ENCODE peak calls at places on chromosomes 4 and X, in four cellular contexts. D, Q, U and B are unnamed samples. For H3K27me3, the result is how much of the 10 kb centered on the place peaks cover.

GRCh38 chrX:40420899-40421729 is 159.7 kb upstream of the ATP6AP2 start:
- DNase-seq in U (no peak), Q (peak), D (peak), B (peak)

GRCh38 chr4:69848028-69848427 is 11.9 kb downstream of the SULT1E1 start:
- DNase-seq in D (no peak), U (no peak), Q (no peak), B (no peak)

GRCh38 chr4:53507671-53508286 is 83.5 kb downstream of the LNX1 start:
- DNase-seq in U (no peak), D (no peak), Q (peak), B (no peak)

GRCh38 chr4:101730291-101731117 is 60.0 kb upstream of the BANK1 start:
- DNase-seq in D (peak), Q (peak), U (peak), B (peak)

GRCh38 chr4:83561381-83561780 is 25.5 kb downstream of the GPAT3 start:
- DNase-seq in Q (peak), D (no peak), U (no peak), B (no peak)

GRCh38 chr4:184293552-184293951 is 75.9 kb upstream of the ENPP6 start:
- DNase-seq in D (no peak), Q (peak), U (peak), B (no peak)

GRCh38 chr4:54746228-54746627 is 88.5 kb downstream of the KIT start:
- DNase-seq in D (no peak), U (no peak), Q (no peak), B (no peak)

GRCh38 chr4:160202802-160203201 is 1099.9 kb downstream of the RAPGEF2 start:
- DNase-seq in Q (no peak), U (no peak), D (no peak), B (no peak)

GRCh38 chr4:36651253-36651652 is 369.8 kb downstream of the DTHD1 start:
- DNase-seq in U (no peak), Q (no peak), D (peak), B (no peak)

GRCh38 chrX:22690116-22690515 is 309.6 kb upstream of the DDX53 start:
- DNase-seq in U (no peak), D (no peak), Q (no peak), B (no peak)

GRCh38 chr4:53557601-53558000 is 33.7 kb downstream of the LNX1 start:
- DNase-seq in U (no peak), Q (no peak), D (no peak), B (no peak)

GRCh38 chrX:1528884-1529203 is 8.1 kb downstream of the P2RY8 start:
- DNase-seq in D (no peak), Q (no peak), U (peak), B (no peak)

GRCh38 chr4:127995776-127996175 is 30.6 kb downstream of the ABHD18 start:
- DNase-seq in Q (no peak), D (no peak), U (no peak), B (no peak)

GRCh38 chr4:182238355-182238931 is 4.8 kb upstream of the TENM3 start:
- DNase-seq in D (no peak), U (no peak), Q (no peak), B (no peak)

GRCh38 chrX:154809939-154810665 is 4.8 kb upstream of the MPP1 start:
- DNase-seq in D (no peak), U (no peak), Q (no peak), B (no peak)
- H3K4me3 ChIP-seq in D (no peak), U (no peak), Q (no peak), B (no peak)

GRCh38 chr4:73452953-73453700 is 17.1 kb downstream of the AFP start:
- DNase-seq in Q (peak), U (no peak), D (no peak), B (no peak)

GRCh38 chr4:73451404-73451803 is 15.4 kb downstream of the AFP start:
- DNase-seq in U (no peak), D (no peak), Q (no peak), B (no peak)

GRCh38 chr4:73451978-73452747 is 16.1 kb downstream of the AFP start:
- DNase-seq in U (no peak), D (no peak), Q (no peak), B (no peak)

GRCh38 chr4:73448448-73449203 is 12.6 kb downstream of the AFP start:
- DNase-seq in U (no peak), Q (no peak), D (no peak), B (no peak)

DNA sequence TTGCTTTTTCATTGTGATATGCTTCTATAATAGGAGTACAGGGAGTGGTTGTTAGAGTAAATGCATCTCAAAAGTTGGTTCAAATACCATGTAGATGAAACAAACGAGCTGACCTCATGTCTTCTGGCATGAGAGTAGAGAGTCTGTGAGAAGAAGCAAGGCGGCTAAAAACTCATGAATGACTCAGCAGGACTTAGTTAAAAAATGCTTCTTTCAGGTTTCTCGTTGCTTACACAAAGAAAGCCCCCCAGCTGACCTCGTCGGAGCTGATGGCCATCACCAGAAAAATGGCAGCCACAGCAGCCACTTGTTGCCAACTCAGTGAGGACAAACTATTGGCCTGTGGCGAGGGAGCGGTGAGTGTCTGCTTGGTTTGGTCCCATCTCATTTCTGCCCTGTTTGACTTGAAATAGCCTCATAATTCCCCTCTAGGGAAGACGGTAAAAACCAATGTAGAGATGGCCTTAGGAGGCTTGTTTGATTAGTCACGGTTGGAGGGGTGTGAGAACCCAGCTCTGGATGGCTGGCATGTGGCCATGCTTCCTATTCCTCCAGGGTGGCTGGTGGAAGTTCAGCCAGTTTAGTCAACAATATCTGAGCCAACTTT is 14.5 kb downstream of the AFP start:
- DNase-seq in Q (no peak), D (no peak), U (peak), B (no peak)
- H3K27me3 ChIP-seq in Q (under half), D (under half), U (under half), B (under half)

DNA sequence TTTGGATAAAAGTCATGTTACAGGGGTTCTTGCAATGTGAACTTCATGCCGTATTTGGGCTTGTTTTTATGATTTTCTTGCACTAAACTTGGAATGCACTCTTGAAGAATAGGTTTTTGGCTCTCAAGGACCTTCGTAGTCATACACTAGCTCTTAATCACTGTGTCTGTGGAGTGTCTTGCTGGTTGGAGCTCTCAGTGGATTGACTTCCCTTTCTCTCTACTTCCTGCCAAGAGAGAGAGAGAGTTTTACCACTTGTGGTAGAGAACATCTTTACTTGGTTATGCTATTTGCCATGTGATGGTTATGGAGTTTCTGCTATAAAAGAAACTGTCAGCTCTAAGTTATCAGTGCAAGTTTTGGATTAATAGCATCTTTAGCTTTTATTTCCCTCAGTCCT is 112.4 kb downstream of the BMPR1B start:
- DNase-seq in U (no peak), D (no peak), Q (no peak), B (no peak)
- TF ChIP-seq SUZ12 in U (no peak), D (no peak), Q (no peak), B (no peak)

GRCh38 chrX:103148075-103148474 is 55.1 kb upstream of the NXF3 start:
- DNase-seq in U (no peak), Q (no peak), D (no peak), B (no peak)

GRCh38 chrX:103153661-103154060 is 60.7 kb upstream of the NXF3 start:
- DNase-seq in Q (no peak), D (no peak), U (no peak), B (no peak)

GRCh38 chrX:103149652-103150051 is 56.7 kb upstream of the NXF3 start:
- DNase-seq in U (no peak), D (no peak), Q (no peak), B (no peak)

GRCh38 chrX:103155201-103155600 is 59.7 kb upstream of the BEX4 start:
- DNase-seq in Q (no peak), D (no peak), U (no peak), B (no peak)

DNA sequence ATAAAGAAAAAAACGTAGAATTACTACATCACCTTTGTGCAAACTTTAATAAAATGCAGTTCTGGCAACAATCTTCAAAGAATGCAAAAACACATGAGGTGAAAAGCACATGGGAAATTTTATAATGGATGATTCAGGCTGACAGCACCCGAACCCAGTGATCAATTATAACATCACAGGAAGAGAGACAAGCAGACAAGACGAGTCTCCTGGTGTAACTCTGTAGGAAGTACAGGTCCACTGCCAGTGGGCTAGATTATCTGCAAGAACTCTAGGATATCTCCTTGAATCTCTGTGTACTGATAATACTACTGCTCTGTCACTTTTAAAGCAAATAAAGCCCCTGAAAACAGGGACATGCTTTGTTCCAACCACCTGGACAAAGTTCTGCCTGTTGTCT is 58.9 kb upstream of the NXF3 start:
- DNase-seq in D (no peak), U (no peak), Q (no peak), B (no peak)
- H3K4me3 ChIP-seq in D (no peak), U (no peak), Q (no peak), B (no peak)

GRCh38 chrX:136835761-136836160 is 44.8 kb downstream of the RBMX start:
- DNase-seq in U (no peak), Q (no peak), D (no peak), B (no peak)
- H3K27me3 ChIP-seq in U (under half), Q (under half), D (under half), B (under half)

GRCh38 chr4:37735578-37735977 is 49.4 kb upstream of the RELL1 start:
- DNase-seq in D (no peak), U (no peak), Q (no peak), B (no peak)
- TF ChIP-seq SUZ12 in D (no peak), U (no peak), Q (no peak), B (no peak)

DNA sequence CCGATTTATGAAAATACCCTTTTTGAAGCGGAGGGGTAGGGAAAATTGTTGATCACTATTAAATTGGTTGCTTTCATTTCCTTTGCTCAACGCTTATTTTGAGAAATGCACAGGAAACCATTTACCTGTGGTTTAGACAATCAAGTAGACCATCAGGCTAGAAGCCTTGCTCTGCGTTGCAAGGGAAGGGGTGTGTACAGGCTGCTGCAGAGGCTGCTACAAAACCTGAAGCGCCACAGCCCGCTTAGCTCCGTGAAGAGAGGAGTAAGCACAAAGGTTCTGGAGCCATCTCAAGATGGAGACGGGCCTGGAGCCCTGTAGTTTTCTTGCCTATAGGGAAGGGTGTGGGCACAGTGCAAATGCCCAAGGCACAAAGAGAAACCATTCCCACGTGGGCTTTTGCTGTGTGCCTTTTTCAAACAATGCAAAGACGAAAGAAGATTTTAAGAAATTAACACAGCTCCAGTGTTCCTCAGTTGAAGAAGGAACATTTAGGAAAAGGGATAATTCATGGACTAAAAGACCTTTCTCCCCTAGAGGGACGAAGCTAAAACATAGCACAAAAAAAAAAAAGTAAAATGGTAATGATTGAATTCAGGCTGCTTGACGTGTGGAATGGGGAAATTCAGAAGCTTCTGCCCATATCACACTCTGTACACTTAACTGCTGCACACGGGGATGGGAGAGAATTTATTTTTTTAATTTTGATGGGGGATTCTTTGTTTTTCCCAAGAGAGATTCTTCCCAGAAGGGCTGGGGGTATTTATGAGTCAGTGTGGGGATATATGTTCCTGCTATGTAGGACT is 3.5 kb downstream of the TMSB4X start:
- DNase-seq in Q (no peak), D (no peak), U (no peak), B (no peak)
- H3K4me3 ChIP-seq in Q (no peak), D (peak), U (peak), B (no peak)

DNA sequence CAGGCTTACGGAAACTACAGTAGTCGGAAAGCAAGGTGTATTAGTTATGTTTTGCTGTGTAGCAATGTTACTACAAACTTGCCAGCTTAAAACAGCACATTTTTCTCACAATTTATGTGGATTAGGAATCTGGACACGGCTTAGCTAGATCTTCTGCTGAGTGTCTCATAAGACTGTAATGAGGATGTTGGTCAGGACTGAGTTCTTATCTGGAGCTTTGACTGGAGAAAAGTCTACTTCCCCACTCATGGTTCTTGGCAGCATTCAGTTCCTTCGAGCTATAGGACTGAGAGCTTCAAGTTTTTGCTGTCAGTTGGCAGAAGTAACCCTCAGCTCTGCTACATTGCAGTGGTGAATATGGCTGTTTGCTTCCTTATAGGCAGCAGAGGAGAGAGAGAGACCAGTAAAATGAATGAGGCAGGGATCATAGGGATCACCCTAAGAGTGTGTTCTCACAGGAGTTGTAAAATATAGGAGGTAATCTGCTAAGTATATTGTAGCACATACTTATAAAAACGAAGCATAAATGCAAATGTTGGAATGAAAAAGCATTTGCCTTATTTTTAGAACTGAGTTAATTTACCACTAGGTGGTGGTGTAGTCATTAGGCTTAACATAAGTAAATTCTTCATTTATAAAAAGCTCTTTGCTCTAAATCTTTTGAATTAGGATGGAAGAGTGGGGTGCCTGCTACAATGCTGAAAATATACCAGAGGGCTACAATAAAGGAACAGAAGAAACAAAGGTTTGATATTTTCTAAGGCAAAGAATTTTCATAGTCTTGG is 38.6 kb downstream of the ALG13 start:
- DNase-seq in D (no peak), Q (no peak), U (no peak), B (no peak)
- H3K27me3 ChIP-seq in D (under half), Q (under half), U (under half), B (under half)